ENCODE peak calls at places on chromosomes 13 and 19, in ten cellular contexts. M, F, E, Y, A, Z, U, C, S and G are unnamed samples.

GRCh38 chr19:47021536-47022139 is 2.0 kb downstream of the NPAS1 start:
- DNase-seq in M (no peak), F (no peak), E (no peak), Y (no peak), A (no peak), Z (no peak), U (peak), C (peak), S (peak), G (no peak)

GRCh38 chr13:37495046-37495445 is 103.5 kb downstream of the POSTN start:
- DNase-seq in M (no peak), F (no peak), E (no peak), Y (no peak), A (no peak), Z (no peak), U (no peak), C (no peak), S (no peak), G (no peak)

GRCh38 chr13:50690020-50690419 is 153.5 kb downstream of the DLEU7 start:
- DNase-seq in M (no peak), F (no peak), E (no peak), Y (no peak), A (no peak), Z (no peak), U (no peak), C (no peak), S (peak), G (no peak)

GRCh38 chr13:51619614-51620013 is 35.4 kb downstream of the WDFY2 start:
- DNase-seq in M (no peak), F (no peak), E (no peak), Y (no peak), A (no peak), Z (no peak), U (no peak), C (no peak), S (no peak), G (no peak)

GRCh38 chr13:93549326-93549855 is 322.8 kb downstream of the GPC6 start:
- DNase-seq in M (no peak), F (no peak), E (no peak), Y (no peak), A (no peak), Z (no peak), U (no peak), C (peak), S (no peak), G (no peak)

GRCh38 chr13:40874138-40874776 is 84.8 kb downstream of the SLC25A15 start:
- DNase-seq in M (no peak), F (no peak), E (no peak), Y (no peak), A (no peak), Z (no peak), U (no peak), C (peak), S (no peak), G (no peak)

GRCh38 chr13:52835071-52835793 is 13.2 kb downstream of the PCDH8 start:
- DNase-seq in M (no peak), F (no peak), E (no peak), Y (no peak), A (no peak), Z (no peak), U (no peak), C (peak), S (no peak), G (no peak)

GRCh38 chr19:17829855-17830566 is 8.7 kb upstream of the INSL3 start:
- DNase-seq in M (peak), F (no peak), E (no peak), Y (peak), A (no peak), Z (no peak), U (peak), C (peak), S (peak), G (no peak)

GRCh38 chr13:68009546-68009945 is 779.4 kb upstream of the PCDH9 start:
- DNase-seq in M (no peak), F (no peak), E (no peak), Y (no peak), A (no peak), Z (no peak), U (no peak), C (no peak), S (no peak), G (no peak)

GRCh38 chr13:26707122-26708006 is 53.2 kb downstream of the GPR12 start:
- DNase-seq in M (no peak), F (peak), E (peak), Y (no peak), A (no peak), Z (peak), U (peak), C (peak), S (peak), G (no peak)

GRCh38 chr19:47836038-47836437 is 14.3 kb downstream of the CRX start:
- DNase-seq in M (no peak), F (no peak), E (no peak), Y (no peak), A (no peak), Z (no peak), U (no peak), C (peak), S (no peak), G (no peak)

GRCh38 chr19:46537136-46538097 is 41.8 kb upstream of the PNMA8B start:
- DNase-seq in M (peak), F (peak), E (peak), Y (no peak), A (peak), Z (peak), U (peak), C (peak), S (peak), G (peak)

GRCh38 chr19:42540071-42540553 is 11.8 kb upstream of the CEACAM1 start:
- DNase-seq in M (no peak), F (no peak), E (no peak), Y (no peak), A (no peak), Z (no peak), U (peak), C (peak), S (peak), G (no peak)

GRCh38 chr13:109274188-109274821 is 512.1 kb downstream of the IRS2 start:
- DNase-seq in M (no peak), F (no peak), E (no peak), Y (no peak), A (peak), Z (no peak), U (peak), C (peak), S (peak), G (no peak)

GRCh38 chr13:89891416-89891815 is 1456.1 kb upstream of the MIR17HG start:
- DNase-seq in M (no peak), F (no peak), E (no peak), Y (no peak), A (no peak), Z (no peak), U (no peak), C (no peak), S (no peak), G (no peak)

GRCh38 chr13:104314926-104315535 is 1248.8 kb upstream of the SLC10A2 start:
- DNase-seq in M (no peak), F (no peak), E (no peak), Y (no peak), A (no peak), Z (no peak), U (no peak), C (no peak), S (no peak), G (no peak)
- H3K27ac ChIP-seq in M (no peak), F (no peak), E (no peak), Y (no peak), A (no peak), Z (no peak), U (no peak), C (no peak), S (no peak), G (no peak)

DNA sequence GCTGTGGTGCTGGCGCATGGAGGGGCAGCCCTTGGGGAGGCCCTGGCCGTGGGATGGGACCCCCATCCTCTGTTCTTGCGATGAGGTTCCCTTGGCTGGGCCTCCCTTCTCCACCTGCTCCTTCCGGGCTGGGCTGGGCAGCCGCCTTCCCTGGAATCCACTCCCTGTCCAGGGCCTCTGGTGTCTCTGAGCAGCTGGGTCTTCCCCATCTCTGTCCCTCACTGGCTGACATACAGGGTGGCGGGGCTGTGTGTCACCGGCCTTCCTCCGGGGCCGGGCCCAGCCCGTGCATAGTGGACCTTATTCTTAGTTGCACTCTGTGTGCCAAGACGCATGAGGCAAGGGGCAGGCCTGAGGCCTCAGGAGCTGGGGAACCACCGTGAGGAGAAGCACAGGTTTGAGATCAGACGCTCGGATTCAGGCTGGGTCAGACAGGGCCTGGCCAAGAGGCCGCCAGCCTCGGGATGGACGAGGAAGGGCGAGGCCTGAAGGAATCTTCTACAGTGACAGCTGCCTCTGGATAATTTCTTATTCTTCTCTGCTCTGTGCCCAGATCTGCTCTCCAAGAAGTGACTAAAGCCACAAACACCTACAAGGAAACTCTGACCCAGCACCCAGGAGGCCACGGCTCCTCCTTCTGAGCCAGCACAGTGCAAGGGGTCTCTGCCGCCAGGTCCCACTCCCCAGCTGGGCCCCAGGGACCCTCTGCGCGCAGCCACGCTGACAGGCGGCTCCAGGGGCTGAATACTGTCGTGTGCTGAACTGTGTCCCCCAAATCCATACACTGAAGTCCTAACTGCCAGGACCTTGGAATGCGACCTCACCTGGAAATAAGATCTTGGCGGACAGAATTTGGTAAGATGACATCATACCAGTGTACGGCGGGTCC is 11.0 kb downstream of the SGTA start:
- DNase-seq in M (no peak), F (no peak), E (no peak), Y (no peak), A (no peak), Z (no peak), U (no peak), C (no peak), S (no peak), G (no peak)
- H3K27ac ChIP-seq in M (no peak), F (no peak), E (no peak), Y (no peak), A (no peak), Z (peak), U (no peak), C (no peak), S (no peak), G (peak)

GRCh38 chr13:106565127-106565775 is 2.7 kb downstream of the ARGLU1 start:
- DNase-seq in M (no peak), F (no peak), E (peak), Y (no peak), A (no peak), Z (no peak), U (no peak), C (no peak), S (peak), G (no peak)

GRCh38 chr13:106558527-106558926 is 9.4 kb downstream of the ARGLU1 start:
- DNase-seq in M (no peak), F (no peak), E (no peak), Y (no peak), A (no peak), Z (no peak), U (no peak), C (no peak), S (no peak), G (no peak)

GRCh38 chr13:106562301-106562700 is 5.6 kb downstream of the ARGLU1 start:
- DNase-seq in M (no peak), F (no peak), E (no peak), Y (no peak), A (no peak), Z (no peak), U (no peak), C (no peak), S (no peak), G (no peak)

GRCh38 chr13:106561551-106562170 is 6.3 kb downstream of the ARGLU1 start:
- DNase-seq in M (no peak), F (peak), E (no peak), Y (no peak), A (no peak), Z (no peak), U (no peak), C (peak), S (peak), G (peak)

GRCh38 chr13:106560791-106561190 is 7.1 kb downstream of the ARGLU1 start:
- DNase-seq in M (no peak), F (no peak), E (no peak), Y (no peak), A (no peak), Z (no peak), U (no peak), C (peak), S (no peak), G (no peak)
- H3K27ac ChIP-seq in M (no peak), F (no peak), E (no peak), Y (no peak), A (no peak), Z (no peak), U (no peak), C (no peak), S (peak), G (no peak)

GRCh38 chr19:51798958-51799310 is 4.0 kb downstream of the FPR3 start:
- DNase-seq in M (no peak), F (no peak), E (no peak), Y (no peak), A (no peak), Z (no peak), U (no peak), C (no peak), S (no peak), G (peak)
- H3K27ac ChIP-seq in M (peak), F (no peak), E (no peak), Y (peak), A (peak), Z (peak), U (no peak), C (no peak), S (no peak), G (no peak)